ENCODE peak calls at places on chromosome 1, in four cellular contexts. B, H, G and T are unnamed samples.

GRCh38 chr1:223827193-223827663 is 18.5 kb downstream of the TP53BP2 start:
- DNase-seq in B (no peak), H (no peak), G (no peak), T (no peak)

GRCh38 chr1:164836614-164837018 is 277.6 kb downstream of the PBX1 start:
- DNase-seq in B (no peak), H (no peak), G (no peak), T (no peak)

GRCh38 chr1:158045639-158046038 is 52.2 kb downstream of the KIRREL1 start:
- DNase-seq in B (no peak), H (peak), G (no peak), T (no peak)

GRCh38 chr1:54378157-54378883 is 27.9 kb downstream of the SSBP3 start:
- DNase-seq in B (no peak), H (no peak), G (no peak), T (no peak)

GRCh38 chr1:89615676-89616598 is 17.0 kb upstream of the LRRC8C start:
- DNase-seq in B (peak), H (no peak), G (no peak), T (peak)

GRCh38 chr1:16013220-16013907 is 4.5 kb downstream of the HSPB7 start:
- DNase-seq in B (peak), H (peak), G (peak), T (peak)

GRCh38 chr1:229192031-229192430 is 78.9 kb upstream of the RAB4A start:
- DNase-seq in B (no peak), H (no peak), G (no peak), T (no peak)

GRCh38 chr1:69244211-69244610 is 323.5 kb upstream of the LRRC7 start:
- DNase-seq in B (no peak), H (no peak), G (no peak), T (no peak)

GRCh38 chr1:187070076-187070475 is 241.3 kb downstream of the PLA2G4A start:
- DNase-seq in B (no peak), H (no peak), G (no peak), T (no peak)

GRCh38 chr1:62117416-62117815 is 77.2 kb upstream of the L1TD1 start:
- DNase-seq in B (no peak), H (no peak), G (no peak), T (no peak)

GRCh38 chr1:171794085-171794484 is 12.6 kb downstream of the METTL13 start:
- DNase-seq in B (no peak), H (no peak), G (no peak), T (no peak)

GRCh38 chr1:225480825-225481434 is 53.1 kb upstream of the LBR start:
- DNase-seq in B (peak), H (no peak), G (peak), T (peak)

GRCh38 chr1:41936107-41936506 is 17.4 kb upstream of the HIVEP3 start:
- DNase-seq in B (no peak), H (no peak), G (no peak), T (no peak)

DNA sequence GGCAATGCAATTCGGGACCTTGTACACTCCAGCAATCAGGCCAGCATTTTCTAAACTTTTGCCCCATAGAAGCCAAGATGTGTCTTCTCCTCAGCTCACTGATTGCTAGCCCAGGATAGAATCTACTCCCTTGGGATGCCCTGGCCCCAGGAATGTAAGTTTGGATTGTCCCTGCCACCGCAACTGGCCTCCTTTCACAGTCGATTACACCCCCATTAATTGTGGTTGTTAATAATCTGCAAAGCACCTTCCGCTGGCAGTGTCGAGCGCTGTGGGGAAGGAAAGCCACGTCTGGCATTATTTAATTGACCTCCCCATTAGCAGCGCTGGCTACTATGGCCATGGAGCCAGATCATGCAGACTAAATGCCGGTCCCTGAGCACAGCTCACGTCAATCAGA is 597.2 kb upstream of the PLXNA2 start:
- DNase-seq in B (no peak), H (no peak), G (no peak), T (no peak)
- H3K4me3 ChIP-seq in B (no peak), H (no peak), G (no peak), T (no peak)

GRCh38 chr1:181119076-181119989 is 30.8 kb downstream of the IER5 start:
- DNase-seq in B (no peak), H (peak), G (no peak), T (no peak)

GRCh38 chr1:181114574-181115366 is 26.3 kb downstream of the IER5 start:
- DNase-seq in B (no peak), H (no peak), G (no peak), T (no peak)

GRCh38 chr1:181115367-181115684 is 26.8 kb downstream of the IER5 start:
- DNase-seq in B (no peak), H (no peak), G (no peak), T (no peak)

GRCh38 chr1:181116819-181117390 is 28.4 kb downstream of the IER5 start:
- DNase-seq in B (no peak), H (no peak), G (no peak), T (no peak)

GRCh38 chr1:181117648-181118449 is 29.3 kb downstream of the IER5 start:
- DNase-seq in B (peak), H (no peak), G (no peak), T (no peak)
- TF ChIP-seq POLR2A in B (no peak), H (no peak), G (no peak), T (no peak)

GRCh38 chr1:6298530-6298929 is 37.6 kb upstream of the GPR153 start:
- DNase-seq in B (no peak), H (no peak), G (no peak), T (no peak)
- TF ChIP-seq CTCF in B (no peak), H (no peak), G (no peak), T (no peak)

GRCh38 chr1:118158918-118159317 is 26.1 kb downstream of the SPAG17 start:
- DNase-seq in B (no peak), H (no peak), G (no peak), T (no peak)
- H3K4me3 ChIP-seq in B (no peak), H (no peak), G (no peak), T (no peak)

DNA sequence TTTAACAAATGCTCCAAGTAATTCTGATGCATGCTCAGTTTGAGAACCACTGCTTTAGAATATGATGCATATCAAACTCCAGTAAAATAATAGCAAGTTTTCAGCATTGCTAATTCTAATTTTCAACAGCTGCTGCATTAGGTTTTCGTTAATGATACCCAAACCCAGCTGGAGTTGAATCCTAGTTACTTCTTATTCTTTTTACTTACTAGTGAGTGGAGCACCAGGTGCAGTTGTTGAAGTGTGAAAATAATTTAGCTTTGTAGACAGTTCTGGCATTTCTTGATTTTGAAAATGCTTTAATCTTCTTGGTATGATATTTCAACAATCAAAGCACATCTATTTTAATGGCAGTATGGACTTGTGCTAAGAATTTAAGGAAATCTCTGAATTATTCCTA is 138.6 kb downstream of the HS2ST1 start:
- DNase-seq in B (no peak), H (no peak), G (no peak), T (no peak)
- TF ChIP-seq POLR2A in B (no peak), H (no peak), G (no peak), T (no peak)

DNA sequence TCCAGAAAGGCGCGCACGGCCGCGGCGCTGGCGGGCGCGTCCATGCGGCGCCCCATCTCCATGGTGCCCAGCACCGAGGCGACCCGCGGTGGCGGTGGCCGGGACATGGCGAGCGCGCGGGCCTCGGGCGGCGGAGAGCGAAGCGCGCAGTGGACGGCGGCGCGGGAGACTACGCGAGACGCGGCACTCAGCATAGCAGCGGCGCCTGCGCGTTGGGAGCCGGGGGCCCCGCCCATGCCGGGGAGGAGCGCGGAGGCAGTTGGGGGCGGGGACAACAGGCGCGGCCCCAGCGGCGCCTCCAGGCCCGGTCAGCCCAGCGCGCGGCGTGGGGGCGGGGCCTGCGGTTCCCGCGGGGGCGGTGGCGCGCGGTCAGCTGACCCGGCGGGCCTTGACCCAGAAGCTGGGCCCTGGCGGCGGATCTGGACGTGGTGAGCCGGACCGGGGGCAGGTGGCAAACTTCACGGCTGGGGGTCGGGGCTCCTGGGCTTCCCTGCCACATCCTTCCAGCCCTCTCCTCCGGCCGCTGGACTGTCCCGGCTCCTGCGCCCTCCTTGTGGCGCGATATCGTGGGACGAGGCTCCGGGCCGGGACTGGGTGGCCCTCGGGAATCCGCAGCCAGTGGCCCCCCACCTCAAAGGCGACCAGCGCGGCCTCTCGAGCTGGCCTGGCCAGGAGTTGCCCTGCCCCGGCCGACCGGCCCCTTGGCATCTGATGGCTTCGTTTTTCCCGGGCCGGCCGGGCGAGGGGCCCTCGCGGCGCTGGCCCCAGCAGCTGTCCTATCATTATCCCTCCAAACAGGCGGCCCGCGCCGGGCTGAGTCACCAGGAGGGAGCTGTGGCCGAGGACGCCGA is at the start of the genes AKR7A2 and SLC66A1:
- DNase-seq in B (peak), H (peak), G (peak), T (peak)
- TF ChIP-seq CTCF in B (peak), H (peak), G (no peak), T (no peak)